ENCODE peak calls at places on chromosomes 16 and 17, in ten cellular contexts. F is endothelial cell of umbilical vein, G is AG10803, H is heart right ventricle, C is HL-60, O is cardiac fibroblast, J is AG09309, A is left ventricle myocardium inferior, I is prostate gland, N is cardiac muscle cell. L is an unnamed sample.

GRCh38 chr17:27956601-27957445 is 63.7 kb upstream of the LYRM9 start:
- DNase-seq in F (no peak), G (peak; percentile 22), H (no peak), C (no peak), O (peak; percentile 50), J (no peak), A (no peak), I (no peak), N (peak; percentile 63), L (no peak)

GRCh38 chr17:82957961-82958491 is 118.2 kb upstream of the ZNF750 start:
- DNase-seq in F (no peak), G (no peak), H (no peak), C (no peak), O (no peak), J (no peak), A (peak; percentile 11), I (no peak), N (no peak), L (no peak)

GRCh38 chr17:17959520-17960361 is 12.5 kb downstream of the TOM1L2 start:
- DNase-seq in F (peak; percentile 55), G (peak; percentile 45), H (no peak), C (no peak), O (peak; percentile 48), J (no peak), A (no peak), I (no peak), N (no peak), L (no peak)

GRCh38 chr16:20675488-20676267 is 21.8 kb downstream of the ACSM1 start:
- DNase-seq in F (peak; percentile 26), G (peak; percentile 5), H (no peak), C (no peak), O (peak; percentile 53), J (no peak), A (no peak), I (peak; percentile 76), N (peak; percentile 20), L (peak; percentile 74)

GRCh38 chr16:75317101-75317522 is 65.7 kb upstream of the BCAR1 start:
- DNase-seq in F (peak; percentile 29), G (no peak), H (no peak), C (no peak), O (peak; percentile 85), J (no peak), A (peak; percentile 20), I (no peak), N (no peak), L (no peak)

GRCh38 chr16:47461598-47462266 is 601 bp downstream of the PHKB start:
- DNase-seq in F (peak; percentile 71), G (peak; percentile 50), H (no peak), C (peak; percentile 69), O (peak; percentile 66), J (no peak), A (no peak), I (peak; percentile 27), N (peak; percentile 38), L (peak; percentile 78)

GRCh38 chr17:31838641-31839225 is 20.3 kb downstream of the COPRS start:
- DNase-seq in F (no peak), G (peak; percentile 46), H (no peak), C (no peak), O (peak; percentile 40), J (no peak), A (no peak), I (no peak), N (no peak), L (no peak)

GRCh38 chr16:47073223-47074155 is 70.3 kb downstream of the NETO2 start:
- DNase-seq in F (no peak), G (no peak), H (no peak), C (no peak), O (no peak), J (no peak), A (no peak), I (no peak), N (no peak), L (no peak)

GRCh38 chr16:26749072-26749471 is 317.7 kb upstream of the C16orf82 start:
- DNase-seq in F (no peak), G (no peak), H (no peak), C (no peak), O (no peak), J (no peak), A (no peak), I (peak; percentile 6), N (no peak), L (no peak)

GRCh38 chr17:63995626-63996025 is 2.5 kb upstream of the PRR29 start:
- DNase-seq in F (no peak), G (no peak), H (no peak), C (no peak), O (no peak), J (no peak), A (peak; percentile 3), I (no peak), N (no peak), L (no peak)

GRCh38 chr16:88303890-88304819 is 78.6 kb upstream of the ZNF469 start:
- DNase-seq in F (no peak), G (peak; percentile 99), H (no peak), C (no peak), O (peak; percentile 93), J (peak; percentile 94), A (no peak), I (no peak), N (peak; percentile 28), L (peak; percentile 44)

GRCh38 chr17:794876-795275 is 12.7 kb downstream of the MRM3 start:
- DNase-seq in F (peak; percentile 85), G (peak; percentile 79), H (peak; percentile 88), C (no peak), O (peak; percentile 82), J (peak; percentile 37), A (peak; percentile 87), I (peak; percentile 89), N (peak; percentile 78), L (peak; percentile 68)

GRCh38 chr17:31919802-31920525 is 16.8 kb upstream of the SUZ12 start:
- DNase-seq in F (no peak), G (no peak), H (no peak), C (no peak), O (peak; percentile 28), J (no peak), A (no peak), I (no peak), N (no peak), L (peak; percentile 21)

GRCh38 chr16:3454093-3454492 is 10.6 kb downstream of the NAA60 start:
- DNase-seq in F (no peak), G (no peak), H (no peak), C (no peak), O (no peak), J (no peak), A (no peak), I (no peak), N (no peak), L (peak; percentile 52)

DNA sequence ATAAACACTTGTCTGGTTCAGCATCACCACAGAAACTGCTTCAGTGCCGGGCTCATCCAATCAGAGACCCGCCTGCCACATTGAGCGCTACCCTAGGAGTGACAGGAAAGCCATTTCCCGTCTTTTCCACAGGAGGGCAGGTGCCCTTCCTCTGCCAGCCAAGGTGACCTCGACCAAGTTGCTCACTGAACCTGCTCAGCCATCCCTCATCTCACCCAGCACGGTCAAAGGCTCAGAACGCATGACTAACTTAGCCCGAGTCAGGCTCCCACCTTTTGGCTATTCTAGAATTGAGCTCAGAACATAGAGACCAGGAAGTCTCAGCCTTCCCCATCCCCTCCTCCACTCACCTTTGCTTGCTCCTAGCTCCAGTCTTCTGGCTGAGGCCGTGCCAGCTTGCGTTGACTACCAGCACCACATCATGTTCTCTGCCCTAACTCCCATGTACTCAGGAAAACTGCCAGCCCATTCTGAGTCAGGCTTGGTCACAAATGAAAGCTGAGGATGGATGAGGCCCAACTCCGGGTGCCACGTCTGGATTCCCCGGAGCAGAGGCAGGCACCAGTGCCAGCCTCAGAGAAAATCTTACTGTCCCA is 15.6 kb downstream of the MRPS23 start:
- DNase-seq in F (no peak), G (peak; percentile 42), H (peak; percentile 63), C (no peak), O (peak; percentile 21), J (no peak), A (peak; percentile 64), I (peak; percentile 88), N (no peak), L (peak; percentile 82)
- TF ChIP-seq CTCF in F (no peak), G (peak; percentile 4), H (no peak), C (no peak), O (peak; percentile 8), J (peak; percentile 7), A (peak; percentile 14), I (peak; percentile 23), N (no peak), L (no peak)

GRCh38 chr17:68019675-68020450 is 15.7 kb upstream of the KPNA2 start:
- DNase-seq in F (peak; percentile 98), G (peak; percentile 91), H (peak; percentile 97), C (peak; percentile 96), O (peak; percentile 97), J (peak; percentile 75), A (peak; percentile 95), I (peak; percentile 94), N (peak; percentile 95), L (peak; percentile 94)
- TF ChIP-seq CTCF in F (peak; percentile 58), G (peak; percentile 20), H (peak; percentile 39), C (peak; percentile 6), O (peak; percentile 21), J (no peak), A (peak; percentile 66), I (peak; percentile 73), N (peak; percentile 32), L (peak; percentile 10)

GRCh38 chr17:40675905-40676304 is 10.9 kb upstream of the KRT222 start:
- DNase-seq in F (no peak), G (no peak), H (no peak), C (peak; percentile 38), O (no peak), J (no peak), A (no peak), I (no peak), N (no peak), L (no peak)
- TF ChIP-seq CTCF in F (no peak), G (no peak), H (no peak), C (no peak), O (no peak), J (no peak), A (no peak), I (no peak), N (no peak), L (no peak)

GRCh38 chr17:38351412-38352222 is at the start of gene SOCS7:
- DNase-seq in F (peak; percentile 89), G (peak; percentile 87), H (peak; percentile 97), C (peak; percentile 91), O (peak; percentile 93), J (peak; percentile 48), A (peak; percentile 95), I (peak; percentile 90), N (peak; percentile 96), L (peak; percentile 90)
- TF ChIP-seq CTCF in F (no peak), G (no peak), H (no peak), C (no peak), O (no peak), J (no peak), A (peak; percentile 8), I (peak; percentile 32), N (no peak), L (no peak)

L was measured in epithelial cell of esophagus.